ENCODE peak calls at places on chromosomes 7 and 10, in eight cellular contexts. E, T, I, W, A, Q, U and Z are unnamed samples.

GRCh38 chr7:42097756-42098155 is 139.3 kb downstream of the GLI3 start:
- DNase-seq in U (no peak), A (no peak), T (peak), W (peak), E (peak), I (no peak), Q (no peak), Z (no peak)

GRCh38 chr7:132742152-132742551 is 165.9 kb upstream of the PLXNA4 start:
- DNase-seq in I (no peak), E (peak), A (no peak), U (no peak), Q (no peak), T (peak), W (peak), Z (no peak)

GRCh38 chr10:23472181-23472580 is 33.3 kb downstream of the OTUD1 start:
- DNase-seq in E (no peak), I (no peak), Q (no peak), U (peak), T (no peak), W (no peak), A (no peak), Z (no peak)

GRCh38 chr7:120165231-120165630 is 107.7 kb upstream of the KCND2 start:
- DNase-seq in U (no peak), A (no peak), I (no peak), Q (no peak), T (no peak), W (no peak), E (no peak), Z (no peak)

GRCh38 chr10:7671121-7671520 is 4.4 kb upstream of the ITIH5 start:
- DNase-seq in Q (no peak), T (no peak), I (no peak), U (no peak), E (no peak), W (no peak), A (peak), Z (no peak)

GRCh38 chr10:29370612-29371092 is 81.8 kb downstream of the LYZL1 start:
- DNase-seq in I (no peak), Q (no peak), U (no peak), A (no peak), T (peak), E (peak), W (no peak), Z (no peak)

GRCh38 chr10:17910144-17910789 is 41.5 kb upstream of the SLC39A12 start:
- DNase-seq in W (peak), T (peak), E (peak), Q (peak), U (peak), A (peak), I (peak), Z (peak)

GRCh38 chr7:112370436-112370835 is 79.8 kb upstream of the IFRD1 start:
- DNase-seq in E (peak), W (no peak), U (no peak), T (no peak), I (no peak), Q (no peak), A (no peak), Z (no peak)

GRCh38 chr10:110504111-110504735 is 6.5 kb downstream of the DUSP5 start:
- DNase-seq in Q (no peak), U (no peak), W (peak), A (peak), E (peak), T (no peak), I (peak), Z (peak)

GRCh38 chr10:12656518-12657142 is 307.3 kb downstream of the CAMK1D start:
- DNase-seq in Q (peak), T (peak), W (peak), A (no peak), I (no peak), E (peak), U (no peak), Z (peak)

GRCh38 chr7:30048582-30048981 is 20.4 kb downstream of the PLEKHA8 start:
- DNase-seq in E (no peak), T (no peak), I (no peak), A (no peak), Q (no peak), W (no peak), U (no peak), Z (no peak)

GRCh38 chr7:17532861-17533404 is 234.5 kb downstream of the AHR start:
- DNase-seq in T (peak), A (no peak), Q (no peak), E (peak), U (no peak), I (no peak), W (peak), Z (no peak)

GRCh38 chr10:72274213-72274729 is 547 bp downstream of the DDIT4 start:
- DNase-seq in I (peak), Q (peak), U (no peak), T (no peak), E (no peak), W (no peak), A (peak), Z (peak)

GRCh38 chr10:112907893-112908292 is 42.2 kb upstream of the TCF7L2 start:
- DNase-seq in I (no peak), U (no peak), Q (no peak), E (peak), T (no peak), A (no peak), W (no peak), Z (no peak)

GRCh38 chr7:14899065-14899464 is 3.5 kb downstream of the DGKB start:
- DNase-seq in I (no peak), U (no peak), E (no peak), Q (no peak), W (peak), T (no peak), A (peak), Z (no peak)

GRCh38 chr10:132802694-132803320 is 16.9 kb upstream of the NKX6-2 start:
- DNase-seq in U (peak), I (no peak), W (no peak), Q (no peak), T (no peak), A (no peak), E (no peak), Z (no peak)

GRCh38 chr7:103989785-103990775 is 622 bp upstream of the RELN start:
- DNase-seq in U (peak), Q (peak), W (peak), E (peak), T (peak), A (no peak), I (peak), Z (peak)
- TF ChIP-seq CTCF in U (peak), Q (peak), W (no peak), E (no peak), T (peak), A (no peak), I (no peak), Z (peak)

GRCh38 chr10:84059526-84059925 is 79.8 kb upstream of the GHITM start:
- DNase-seq in Q (no peak), I (no peak), A (no peak), W (no peak), U (no peak), E (no peak), T (no peak), Z (no peak)
- TF ChIP-seq CTCF in Q (peak), I (no peak), A (no peak), W (no peak), U (peak), E (no peak), T (no peak), Z (no peak)

GRCh38 chr7:8365499-8366110 is 67.8 kb upstream of the NXPH1 start:
- DNase-seq in T (peak), Q (peak), U (no peak), I (no peak), W (no peak), E (peak), A (no peak), Z (no peak)
- TF ChIP-seq CTCF in T (peak), Q (no peak), U (peak), I (no peak), W (no peak), E (peak), A (no peak), Z (peak)

GRCh38 chr10:75910032-75910431 is 478.6 kb downstream of the LRMDA start:
- DNase-seq in T (peak), E (no peak), Q (no peak), I (no peak), U (peak), A (no peak), W (peak), Z (no peak)
- TF ChIP-seq CTCF in T (no peak), E (peak), Q (peak), I (no peak), U (peak), A (peak), W (peak), Z (no peak)

DNA sequence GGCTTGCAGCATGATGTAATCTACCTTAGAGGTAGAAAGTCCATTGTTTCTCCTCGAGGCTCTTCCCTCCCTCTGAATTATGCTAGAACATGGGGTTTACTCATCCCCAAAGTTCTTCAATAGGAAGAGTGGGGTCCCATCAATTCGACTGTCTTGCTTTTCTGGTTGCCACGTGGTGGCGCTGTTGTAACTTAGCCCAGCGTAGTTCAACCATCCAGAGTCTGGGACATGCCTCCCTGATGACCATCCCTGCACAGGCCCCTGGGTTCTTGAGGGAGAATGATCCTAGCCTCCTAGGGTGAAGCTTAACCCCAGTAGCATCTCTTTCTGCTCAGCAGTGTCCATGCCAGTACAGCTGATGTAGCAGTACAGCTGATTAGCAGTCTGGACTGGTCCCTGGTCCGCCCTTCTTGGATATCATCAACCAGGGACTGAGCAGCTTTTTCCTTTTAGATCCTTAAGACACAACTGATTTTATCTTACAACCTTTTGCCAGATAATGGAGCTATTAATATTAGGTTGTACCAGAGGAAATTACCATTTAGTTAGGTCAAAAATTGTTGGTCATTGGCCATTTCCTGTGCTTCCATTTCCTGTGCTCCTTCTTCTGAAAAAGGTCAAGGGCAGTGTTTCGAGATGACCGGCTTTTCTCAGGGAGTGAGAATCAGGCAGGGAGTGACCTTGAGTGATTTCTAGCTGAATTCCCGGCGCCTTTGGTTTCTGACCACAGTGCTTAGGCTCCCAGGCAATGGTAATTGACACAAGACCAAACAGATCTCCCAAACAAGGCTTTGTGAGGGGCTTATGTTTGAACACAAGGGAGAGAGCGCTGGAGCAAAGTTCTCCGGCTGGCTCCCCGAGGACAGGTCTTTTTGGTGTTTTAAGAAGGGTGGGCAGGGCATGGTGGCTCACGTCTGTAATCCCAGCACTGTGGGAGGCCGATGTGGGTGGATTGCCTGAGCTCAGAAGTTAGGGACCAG is 65.4 kb downstream of the TACC2 start:
- DNase-seq in Q (peak), A (peak), W (peak), I (peak), T (peak), E (no peak), U (peak), Z (peak)
- TF ChIP-seq CTCF in Q (peak), A (peak), W (peak), I (peak), T (peak), E (peak), U (peak), Z (peak)

GRCh38 chr10:119028900-119029612 is 458 bp upstream of the NANOS1 start:
- DNase-seq in U (peak), I (peak), Q (peak), T (peak), E (peak), A (peak), W (peak), Z (peak)
- TF ChIP-seq CTCF in U (peak), I (no peak), Q (no peak), T (no peak), E (peak), A (peak), W (no peak), Z (peak)

GRCh38 chr7:54546081-54546985 is 4.2 kb downstream of the VSTM2A start:
- DNase-seq in T (peak), I (peak), A (no peak), U (peak), Q (peak), W (no peak), E (no peak), Z (peak)
- TF ChIP-seq CTCF in T (peak), I (no peak), A (no peak), U (peak), Q (no peak), W (no peak), E (peak), Z (no peak)